ENCODE peak calls at places on chromosomes 3 and 15, in seven cellular contexts. V is tibial artery, N is osteocyte, P is AG04450, U is cardiac muscle cell, Z is fibroblast of mammary gland, B is mucosa of descending colon. D is an unnamed sample.

GRCh38 chr3:160665784-160666526 is 11.0 kb upstream of the ARL14 start:
- DNase-seq in V (no peak), N (no peak), P (peak), U (peak), Z (peak), B (no peak), D (peak)

GRCh38 chr3:154151969-154152368 is 30.8 kb downstream of the ARHGEF26 start:
- DNase-seq in V (no peak), N (no peak), P (peak), U (peak), Z (peak), B (no peak), D (no peak)

GRCh38 chr3:66938338-66938963 is 59.7 kb upstream of the KBTBD8 start:
- DNase-seq in V (no peak), N (no peak), P (peak), U (peak), Z (peak), B (no peak), D (peak)

GRCh38 chr3:47259114-47259513 is 23.5 kb downstream of the KIF9 start:
- DNase-seq in V (no peak), N (no peak), P (no peak), U (no peak), Z (no peak), B (no peak), D (no peak)

GRCh38 chr3:15512173-15512572 is 9.3 kb downstream of the COLQ start:
- DNase-seq in V (peak), N (no peak), P (peak), U (peak), Z (no peak), B (no peak), D (no peak)

GRCh38 chr3:27722957-27723802 is 1.1 kb upstream of the EOMES start:
- DNase-seq in V (no peak), N (no peak), P (no peak), U (no peak), Z (no peak), B (no peak), D (no peak)

GRCh38 chr3:190516416-190516815 is 2.5 kb downstream of the IL1RAP start:
- DNase-seq in V (no peak), N (no peak), P (no peak), U (no peak), Z (no peak), B (no peak), D (no peak)

GRCh38 chr15:78691873-78692421 is 50.9 kb upstream of the CHRNB4 start:
- DNase-seq in V (no peak), N (peak), P (no peak), U (no peak), Z (no peak), B (no peak), D (no peak)

GRCh38 chr15:71397377-71397776 is 282.1 kb downstream of the THSD4 start:
- DNase-seq in V (no peak), N (no peak), P (no peak), U (peak), Z (peak), B (peak), D (no peak)

GRCh38 chr15:90558182-90558581 is 28.5 kb downstream of the CRTC3 start:
- DNase-seq in V (peak), N (no peak), P (no peak), U (peak), Z (peak), B (peak), D (no peak)

GRCh38 chr3:42697326-42698051 is 5.1 kb downstream of the HHATL start:
- DNase-seq in V (peak), N (peak), P (no peak), U (no peak), Z (no peak), B (no peak), D (no peak)

GRCh38 chr3:134876836-134877235 is 81.8 kb downstream of the EPHB1 start:
- DNase-seq in V (no peak), N (no peak), P (no peak), U (no peak), Z (no peak), B (no peak), D (no peak)

GRCh38 chr3:172082269-172082668 is 42.9 kb downstream of the FNDC3B start:
- DNase-seq in V (no peak), N (no peak), P (peak), U (peak), Z (peak), B (no peak), D (no peak)

GRCh38 chr3:115040673-115041286 is 106.3 kb downstream of the ZBTB20 start:
- DNase-seq in V (no peak), N (no peak), P (peak), U (peak), Z (peak), B (no peak), D (no peak)

GRCh38 chr3:82055792-82056191 is 294.3 kb upstream of the GBE1 start:
- DNase-seq in V (no peak), N (no peak), P (no peak), U (no peak), Z (no peak), B (no peak), D (peak)

GRCh38 chr3:189143321-189143720 is 28.4 kb upstream of the TPRG1 start:
- DNase-seq in V (no peak), N (no peak), P (no peak), U (no peak), Z (no peak), B (no peak), D (no peak)

GRCh38 chr15:29183071-29183831 is 86.4 kb downstream of the NSMCE3 start:
- DNase-seq in V (no peak), N (no peak), P (no peak), U (no peak), Z (no peak), B (no peak), D (no peak)

GRCh38 chr3:141087071-141087824 is 36.1 kb downstream of the SPSB4 start:
- DNase-seq in V (no peak), N (no peak), P (no peak), U (no peak), Z (no peak), B (no peak), D (no peak)

GRCh38 chr3:197376735-197377555 is 78.5 kb upstream of the DLG1 start:
- DNase-seq in V (peak), N (no peak), P (no peak), U (no peak), Z (no peak), B (no peak), D (no peak)

GRCh38 chr3:82000773-82001172 is 239.3 kb upstream of the GBE1 start:
- DNase-seq in V (no peak), N (no peak), P (no peak), U (no peak), Z (no peak), B (no peak), D (no peak)

GRCh38 chr3:149590691-149591441 is 67.0 kb downstream of the WWTR1 start:
- DNase-seq in V (no peak), N (no peak), P (no peak), U (no peak), Z (no peak), B (no peak), D (no peak)

GRCh38 chr3:10169000-10169496 is 4.3 kb downstream of the IRAK2 start:
- DNase-seq in V (no peak), N (no peak), P (no peak), U (no peak), Z (no peak), B (no peak), D (no peak)

GRCh38 chr3:196537319-196537984 is 22.3 kb upstream of the SMCO1 start:
- DNase-seq in V (no peak), N (no peak), P (no peak), U (no peak), Z (peak), B (peak), D (no peak)

GRCh38 chr15:79349526-79349925 is 38.6 kb downstream of the TMED3 start:
- DNase-seq in V (no peak), N (no peak), P (no peak), U (peak), Z (no peak), B (no peak), D (no peak)

GRCh38 chr15:40489274-40490175 is 18.7 kb downstream of the CHST14 start:
- DNase-seq in V (no peak), N (no peak), P (no peak), U (no peak), Z (no peak), B (no peak), D (no peak)

GRCh38 chr3:21894459-21895083 is 143.6 kb upstream of the ZNF385D start:
- DNase-seq in V (no peak), N (no peak), P (no peak), U (peak), Z (peak), B (no peak), D (no peak)

GRCh38 chr15:56098230-56098899 is 105.0 kb upstream of the NEDD4 start:
- DNase-seq in V (no peak), N (no peak), P (no peak), U (no peak), Z (no peak), B (no peak), D (no peak)

GRCh38 chr15:69031013-69032001 is 16.8 kb downstream of the NOX5 start:
- DNase-seq in V (no peak), N (peak), P (no peak), U (peak), Z (peak), B (peak), D (peak)

GRCh38 chr15:68054658-68055223 is 626 bp downstream of the PIAS1 start:
- DNase-seq in V (peak), N (peak), P (no peak), U (peak), Z (peak), B (peak), D (no peak)

GRCh38 chr15:31439328-31439727 is 112.7 kb downstream of the KLF13 start:
- DNase-seq in V (no peak), N (peak), P (no peak), U (no peak), Z (peak), B (peak), D (no peak)

GRCh38 chr3:58434990-58435389 is 1.4 kb upstream of the PDHB start:
- DNase-seq in V (no peak), N (no peak), P (peak), U (peak), Z (peak), B (no peak), D (no peak)

DNA sequence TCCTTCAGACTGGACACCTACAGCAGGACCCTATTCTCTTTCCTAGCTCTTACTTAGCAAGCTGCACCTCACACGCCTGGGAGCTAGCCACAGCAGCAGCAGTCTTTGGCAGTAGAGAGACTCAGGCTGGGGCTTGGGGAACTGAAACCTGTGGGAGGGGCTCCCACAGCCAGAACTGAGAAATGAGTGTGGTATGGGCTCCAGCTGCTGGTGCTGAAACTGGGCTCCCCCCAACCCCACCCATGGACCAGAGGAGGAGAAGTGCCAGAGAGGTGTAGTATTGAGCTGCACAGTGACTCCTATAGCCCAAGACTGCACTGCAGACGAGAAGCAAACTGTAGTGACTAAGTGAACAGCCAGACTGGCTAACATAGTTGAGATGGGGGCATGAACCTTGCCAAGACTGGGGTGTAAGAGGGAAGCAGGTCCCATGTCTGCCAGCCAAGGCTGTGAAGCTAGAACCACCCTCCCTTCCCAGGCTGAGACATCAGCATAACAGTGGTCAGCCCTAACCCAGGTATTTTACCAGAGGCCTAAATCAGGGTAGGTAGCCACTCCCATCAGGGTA is 62.5 kb downstream of the MYO5A start:
- DNase-seq in V (peak), N (no peak), P (no peak), U (no peak), Z (no peak), B (peak), D (no peak)
- TF ChIP-seq CTCF in V (no peak), N (no peak), P (no peak), U (no peak), Z (no peak), B (no peak), D (no peak)

GRCh38 chr3:126696701-126697267 is 7.3 kb upstream of the CHCHD6 start:
- DNase-seq in V (no peak), N (no peak), P (no peak), U (no peak), Z (no peak), B (no peak), D (no peak)

GRCh38 chr3:126693921-126694320 is 10.1 kb upstream of the CHCHD6 start:
- DNase-seq in V (no peak), N (no peak), P (no peak), U (no peak), Z (no peak), B (no peak), D (no peak)

GRCh38 chr3:126692858-126693257 is 11.2 kb upstream of the CHCHD6 start:
- DNase-seq in V (no peak), N (no peak), P (no peak), U (no peak), Z (no peak), B (no peak), D (no peak)
- TF ChIP-seq CTCF in V (no peak), N (peak), P (no peak), U (no peak), Z (no peak), B (no peak), D (no peak)

DNA sequence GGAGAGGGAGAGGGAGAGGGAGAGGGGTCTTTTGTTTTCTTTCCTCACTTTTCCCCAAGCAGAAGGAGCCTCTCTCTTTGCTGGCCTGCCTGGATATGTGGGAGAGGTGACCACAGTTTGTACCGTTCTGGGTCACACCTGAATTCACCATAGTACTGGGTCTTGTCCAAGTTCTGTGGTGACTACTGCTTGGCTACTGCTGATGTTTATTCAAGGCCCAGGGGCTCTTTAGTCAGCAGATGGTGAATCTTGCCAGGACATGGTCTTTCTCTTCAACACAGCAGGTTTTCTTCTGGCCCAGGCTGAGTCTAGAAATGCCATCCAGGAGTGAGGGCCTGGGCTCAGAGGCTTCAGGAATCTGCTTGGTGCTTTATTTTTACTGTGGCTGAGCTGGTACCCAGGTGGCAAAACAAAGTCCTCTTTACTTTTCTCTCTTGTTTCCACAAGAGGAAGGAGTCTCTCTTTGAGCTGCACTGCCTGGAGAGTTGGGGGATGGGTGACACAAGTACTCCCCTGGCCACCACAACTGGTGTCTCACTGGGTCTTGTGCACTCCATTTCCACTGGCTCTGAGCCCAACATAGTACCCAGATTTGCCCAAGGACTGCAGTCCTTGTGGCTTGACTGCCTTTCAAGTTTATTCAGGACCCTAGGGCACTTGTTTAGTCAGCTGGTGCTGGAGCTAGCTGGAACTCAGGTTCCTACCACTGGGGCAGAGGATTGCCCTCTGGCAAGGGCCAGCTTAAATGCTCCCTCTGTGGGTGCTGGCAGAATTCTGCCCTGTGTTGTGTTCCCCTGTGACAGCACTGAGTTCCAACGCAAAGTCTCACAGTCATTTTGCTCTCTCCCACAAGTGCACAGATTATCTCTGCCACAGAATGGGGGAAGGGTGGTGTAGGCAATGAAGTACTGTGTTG is 16.8 kb upstream of the CCNDBP1 start:
- DNase-seq in V (no peak), N (no peak), P (no peak), U (no peak), Z (peak), B (no peak), D (peak)
- TF ChIP-seq CTCF in V (no peak), N (no peak), P (no peak), U (no peak), Z (no peak), B (no peak), D (no peak)

GRCh38 chr3:185455860-185456259 is 43.0 kb downstream of the TMEM41A start:
- DNase-seq in V (no peak), N (no peak), P (no peak), U (no peak), Z (no peak), B (no peak), D (no peak)
- TF ChIP-seq CTCF in V (no peak), N (no peak), P (peak), U (peak), Z (no peak), B (no peak), D (no peak)

GRCh38 chr3:49568965-49569364 is 14.7 kb downstream of the BSN start:
- DNase-seq in V (no peak), N (no peak), P (no peak), U (no peak), Z (no peak), B (no peak), D (no peak)

GRCh38 chr3:49563040-49563578 is 8.8 kb downstream of the BSN start:
- DNase-seq in V (no peak), N (no peak), P (no peak), U (no peak), Z (no peak), B (no peak), D (no peak)

GRCh38 chr3:49563766-49564165 is 9.5 kb downstream of the BSN start:
- DNase-seq in V (no peak), N (no peak), P (no peak), U (no peak), Z (no peak), B (no peak), D (no peak)

GRCh38 chr3:49567406-49567805 is 13.1 kb downstream of the BSN start:
- DNase-seq in V (no peak), N (no peak), P (no peak), U (no peak), Z (no peak), B (no peak), D (no peak)

DNA sequence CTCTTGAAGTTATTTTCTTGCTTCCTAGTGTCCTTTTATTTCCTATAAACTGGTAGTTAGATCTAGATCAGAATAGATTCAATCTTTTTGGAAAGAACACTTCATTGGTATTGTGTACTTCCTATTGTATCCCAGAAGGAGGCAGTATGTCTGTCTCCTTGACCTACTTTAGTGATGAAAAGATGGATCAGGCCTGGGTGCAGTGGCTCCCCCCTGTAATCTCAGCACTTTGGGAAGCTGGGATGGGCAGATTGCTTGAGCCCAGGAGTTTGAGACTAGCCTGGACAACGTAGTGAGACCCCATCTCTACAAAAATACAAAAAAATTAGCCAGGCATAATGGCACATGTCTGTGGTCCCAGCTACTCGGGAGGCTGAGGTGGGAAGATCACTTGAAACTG is 12.0 kb downstream of the BSN start:
- DNase-seq in V (no peak), N (no peak), P (no peak), U (no peak), Z (peak), B (no peak), D (no peak)
- TF ChIP-seq CTCF in V (no peak), N (peak), P (peak), U (peak), Z (peak), B (no peak), D (peak)

GRCh38 chr3:183490211-183490601 is 61.8 kb upstream of the MCF2L2 start:
- DNase-seq in V (no peak), N (no peak), P (no peak), U (no peak), Z (no peak), B (no peak), D (no peak)
- TF ChIP-seq CTCF in V (no peak), N (no peak), P (no peak), U (no peak), Z (no peak), B (no peak), D (no peak)

GRCh38 chr3:53921296-53921695 is 29.6 kb upstream of the SELENOK start:
- DNase-seq in V (no peak), N (no peak), P (no peak), U (peak), Z (peak), B (no peak), D (no peak)
- TF ChIP-seq CTCF in V (no peak), N (peak), P (peak), U (peak), Z (peak), B (peak), D (peak)

GRCh38 chr15:58241872-58242271 is 103.7 kb downstream of the AQP9 start:
- DNase-seq in V (no peak), N (no peak), P (no peak), U (no peak), Z (no peak), B (no peak), D (no peak)
- TF ChIP-seq CTCF in V (no peak), N (peak), P (no peak), U (no peak), Z (no peak), B (no peak), D (peak)

GRCh38 chr15:25605171-25605570 is 166.3 kb upstream of the UBE3A start:
- DNase-seq in V (no peak), N (no peak), P (no peak), U (no peak), Z (no peak), B (no peak), D (no peak)
- TF ChIP-seq CTCF in V (no peak), N (no peak), P (no peak), U (no peak), Z (no peak), B (no peak), D (no peak)